ENCODE peak calls at places on chromosomes 12 and 14, in five cellular contexts. O, N, M, H and J are unnamed samples.

GRCh38 chr14:102683399-102684275 is 91.2 kb downstream of the RCOR1 start:
- DNase-seq in O (no peak), N (no peak), M (peak; percentile 61), H (peak; percentile 41), J (peak; percentile 65)

GRCh38 chr14:45246151-45246550 is 6.9 kb downstream of the MIS18BP1 start:
- DNase-seq in O (no peak), N (no peak), M (no peak), H (no peak), J (no peak)

GRCh38 chr14:76163668-76164363 is 12.1 kb downstream of the GPATCH2L start:
- DNase-seq in O (no peak), N (no peak), M (no peak), H (no peak), J (no peak)

GRCh38 chr14:104370256-104370870 is 209.2 kb upstream of the C14orf180 start:
- DNase-seq in O (peak; percentile 49), N (no peak), M (peak; percentile 15), H (no peak), J (peak; percentile 74)

GRCh38 chr14:99742509-99743487 is 50.4 kb upstream of the EML1 start:
- DNase-seq in O (no peak), N (no peak), M (no peak), H (no peak), J (no peak)

GRCh38 chr14:71439247-71439646 is 493.0 kb upstream of the RGS6 start:
- DNase-seq in O (no peak), N (no peak), M (no peak), H (no peak), J (no peak)

GRCh38 chr12:87385322-87385721 is 643.9 kb downstream of the C12orf50 start:
- DNase-seq in O (no peak), N (no peak), M (no peak), H (no peak), J (no peak)

GRCh38 chr14:58560208-58560607 is 77.6 kb upstream of the DACT1 start:
- DNase-seq in O (no peak), N (no peak), M (no peak), H (no peak), J (no peak)

GRCh38 chr14:35174342-35174741 is 52.0 kb downstream of the PRORP start:
- DNase-seq in O (no peak), N (no peak), M (no peak), H (no peak), J (no peak)

GRCh38 chr12:31011336-31011735 is 62.3 kb upstream of the DDX11 start:
- DNase-seq in O (no peak), N (no peak), M (no peak), H (no peak), J (no peak)

GRCh38 chr14:94408546-94409095 is 20.2 kb upstream of the SERPINA1 start:
- DNase-seq in O (no peak), N (no peak), M (no peak), H (no peak), J (no peak)

GRCh38 chr12:52346596-52346995 is 20.7 kb downstream of the KRT85 start:
- DNase-seq in O (no peak), N (peak; percentile 16), M (no peak), H (no peak), J (no peak)

GRCh38 chr12:81942588-81942987 is 183.4 kb upstream of the PPFIA2 start:
- DNase-seq in O (no peak), N (peak; percentile 15), M (no peak), H (no peak), J (no peak)

GRCh38 chr12:49887536-49888401 is 15.9 kb downstream of the FAIM2 start:
- DNase-seq in O (peak; percentile 20), N (no peak), M (peak; percentile 55), H (no peak), J (no peak)

GRCh38 chr14:91415794-91416743 is 1.6 kb downstream of the CCDC88C start:
- DNase-seq in O (no peak), N (peak; percentile 88), M (no peak), H (no peak), J (peak; percentile 51)

GRCh38 chr14:66493750-66494149 is 7.6 kb downstream of the CCDC196 start:
- DNase-seq in O (no peak), N (no peak), M (no peak), H (no peak), J (no peak)

GRCh38 chr14:99258884-99259283 is 13.1 kb downstream of the BCL11B start:
- DNase-seq in O (no peak), N (no peak), M (no peak), H (no peak), J (no peak)

GRCh38 chr12:96034631-96035282 is 630 bp downstream of the LTA4H start:
- DNase-seq in O (no peak), N (no peak), M (peak; percentile 22), H (peak; percentile 12), J (peak; percentile 58)

GRCh38 chr12:19239616-19240234 is 110.2 kb downstream of the PLEKHA5 start:
- DNase-seq in O (no peak), N (no peak), M (no peak), H (no peak), J (no peak)
- H3K4me3 ChIP-seq in O (no peak overlapping the region), N (no peak overlapping the region), M (no peak overlapping the region), H (no peak overlapping the region), J (no peak overlapping the region)

GRCh38 chr12:5456906-5457305 is 25.0 kb downstream of the NTF3 start:
- DNase-seq in O (no peak), N (no peak), M (no peak), H (no peak), J (peak; percentile 19)

GRCh38 chr12:5456025-5456424 is 24.1 kb downstream of the NTF3 start:
- DNase-seq in O (no peak), N (no peak), M (no peak), H (no peak), J (no peak)

GRCh38 chr12:5461966-5462365 is 30.1 kb downstream of the NTF3 start:
- DNase-seq in O (no peak), N (no peak), M (no peak), H (no peak), J (no peak)

GRCh38 chr12:5459051-5459782 is 27.3 kb downstream of the NTF3 start:
- DNase-seq in O (no peak), N (no peak), M (no peak), H (no peak), J (no peak)

GRCh38 chr12:5458229-5459050 is 26.5 kb downstream of the NTF3 start:
- DNase-seq in O (no peak), N (no peak), M (no peak), H (no peak), J (no peak)
- TF ChIP-seq JUNB in O (no peak), N (no peak), M (no peak), H (no peak), J (no peak)

GRCh38 chr12:90543393-90543792 is 411.6 kb downstream of the CCER1 start:
- DNase-seq in O (no peak), N (no peak), M (no peak), H (no peak), J (peak; percentile 3)
- H3K4me3 ChIP-seq in O (no peak overlapping the region), N (no peak overlapping the region), M (no peak overlapping the region), H (no peak overlapping the region), J (no peak overlapping the region)

DNA sequence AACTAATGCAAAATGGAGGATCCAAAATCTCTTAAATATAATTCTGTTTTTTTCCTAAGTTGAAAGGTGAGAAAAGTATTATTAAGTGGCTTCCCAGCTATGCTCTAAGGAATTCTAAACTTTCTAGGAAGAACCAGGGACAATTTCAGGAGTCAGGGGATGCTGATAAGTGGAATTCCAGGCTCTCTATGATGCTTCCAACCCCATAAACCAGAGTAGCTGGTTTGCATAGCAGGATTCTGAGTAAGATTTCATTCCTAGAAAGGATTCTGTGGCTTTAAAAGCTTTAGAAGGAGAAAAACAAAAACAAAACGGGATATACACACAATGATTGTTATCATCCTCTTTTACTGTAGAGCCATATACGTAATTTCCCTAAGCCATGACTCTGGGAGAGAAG is 93.9 kb downstream of the SLC16A7 start:
- DNase-seq in O (no peak), N (no peak), M (no peak), H (no peak), J (peak; percentile 7)
- TF ChIP-seq JUNB in O (no peak), N (no peak), M (no peak), H (no peak), J (no peak)

GRCh38 chr12:57866308-57867019 is 19.9 kb upstream of the CTDSP2 start:
- DNase-seq in O (no peak), N (no peak), M (no peak), H (no peak), J (no peak)

GRCh38 chr12:57864811-57865751 is 18.6 kb upstream of the CTDSP2 start:
- DNase-seq in O (peak; percentile 83), N (no peak), M (no peak), H (peak; percentile 81), J (peak; percentile 83)

GRCh38 chr12:57861967-57862366 is 15.4 kb upstream of the CTDSP2 start:
- DNase-seq in O (no peak), N (no peak), M (no peak), H (no peak), J (no peak)

GRCh38 chr12:57863676-57864075 is 17.1 kb upstream of the CTDSP2 start:
- DNase-seq in O (no peak), N (no peak), M (no peak), H (no peak), J (no peak)

GRCh38 chr12:57864382-57864781 is 17.9 kb upstream of the CTDSP2 start:
- DNase-seq in O (no peak), N (no peak), M (no peak), H (no peak), J (peak; percentile 66)
- H3K4me3 ChIP-seq in O (no peak overlapping the region), N (peak overlapping the region; percentile 70), M (no peak overlapping the region), H (no peak overlapping the region), J (peak overlapping the region; percentile 68)

DNA sequence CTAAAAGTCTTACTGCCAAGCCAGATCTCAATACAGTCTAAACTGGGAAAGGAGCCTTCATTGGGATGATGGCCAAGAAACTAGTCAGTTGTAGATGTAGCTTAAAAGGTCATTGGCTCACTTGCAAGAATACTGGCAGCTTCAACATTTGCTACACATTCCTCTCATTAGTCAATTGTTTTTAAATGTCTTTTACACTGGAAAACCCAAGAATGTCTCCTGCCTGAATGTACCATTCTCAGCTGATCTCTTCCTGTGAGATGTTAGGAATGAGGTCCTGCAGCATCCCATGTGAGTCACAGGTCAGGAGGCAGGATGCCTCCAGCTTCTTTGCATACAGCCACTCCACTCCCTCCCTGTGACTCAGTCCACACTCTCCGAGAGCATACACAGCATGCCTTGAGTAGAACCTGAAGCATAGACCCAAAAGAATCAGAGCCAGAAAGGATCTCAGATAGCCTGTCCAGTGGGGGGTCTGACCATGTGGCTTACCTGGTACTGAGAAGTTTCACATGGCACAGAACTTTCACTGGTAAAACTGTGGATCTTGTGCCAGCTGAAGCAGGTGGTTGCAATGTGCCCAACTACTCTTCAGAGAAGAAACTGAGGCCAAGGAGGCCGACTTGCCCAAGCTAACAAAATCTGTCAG is 56.0 kb upstream of the HECTD1 start:
- DNase-seq in O (peak; percentile 77), N (no peak), M (peak; percentile 91), H (no peak), J (no peak)
- TF ChIP-seq JUNB in O (peak; percentile 45), N (no peak), M (no peak), H (no peak), J (no peak)

DNA sequence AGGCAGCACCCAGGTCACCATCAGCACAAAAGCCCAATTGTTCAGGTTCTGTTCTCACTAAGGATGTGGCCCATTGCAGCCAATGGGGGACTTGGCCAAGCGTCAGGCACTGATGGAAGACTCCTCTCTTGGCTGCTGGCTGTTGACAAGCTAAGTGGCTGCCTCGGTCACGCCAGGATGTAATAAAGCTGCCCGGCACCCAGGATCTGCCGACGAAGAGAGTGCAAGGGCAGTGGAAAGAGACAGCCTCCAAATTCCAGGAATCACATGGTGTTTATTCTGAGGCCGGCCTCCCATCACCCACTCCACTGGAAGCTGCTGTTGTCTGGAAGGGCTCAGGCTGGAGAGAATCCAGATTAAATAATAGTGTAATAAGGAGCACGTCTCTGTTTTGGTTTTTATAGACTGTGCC is 451.8 kb upstream of the TBX3 start:
- DNase-seq in O (peak; percentile 35), N (no peak), M (no peak), H (no peak), J (no peak)
- H3K4me3 ChIP-seq in O (no peak overlapping the region), N (no peak overlapping the region), M (no peak overlapping the region), H (no peak overlapping the region), J (no peak overlapping the region)